ENCODE peak calls at places on chromosomes 12 and 14, in ten cellular contexts. F is esophagus squamous epithelium; C is Right ventricle myocardium superior; N is cardiac fibroblast; Y is activated gamma-delta T cell treated with anti-CD3 and anti-CD28 coated beads, Interleukin-2, amount 50 U/mL, for 16 hours; H is DMS153; X is left cardiac atrium; E is HFF-Myc; V is kidney epithelial cell; T is GM13977. U is an unnamed sample.

GRCh38 chr12:89856431-89856830 is 147.8 kb upstream of the ATP2B1 start:
- DNase-seq in F (no peak), Y (no peak), C (no peak), X (no peak), N (peak), H (no peak), V (no peak), E (peak), T (peak), U (no peak)

GRCh38 chr12:67928621-67929369 is 60.5 kb upstream of the IFNG-AS1 start:
- DNase-seq in X (no peak), E (no peak), T (no peak), C (no peak), H (no peak), V (no peak), Y (no peak), N (peak), F (no peak), U (no peak)

GRCh38 chr14:34029921-34030334 is 79.1 kb upstream of the EGLN3 start:
- DNase-seq in E (peak), T (no peak), C (peak), H (no peak), X (peak), F (no peak), Y (no peak), N (no peak), V (no peak), U (no peak)

GRCh38 chr14:76820700-76821099 is 5.5 kb upstream of the LRRC74A start:
- DNase-seq in H (no peak), X (no peak), V (no peak), N (no peak), E (no peak), Y (no peak), T (peak), F (no peak), C (no peak), U (no peak)

GRCh38 chr12:56110571-56110970 is 5.9 kb upstream of the RPL41 start:
- DNase-seq in Y (no peak), C (no peak), X (no peak), V (no peak), F (no peak), T (no peak), H (no peak), E (no peak), N (no peak), U (no peak)

GRCh38 chr12:80033457-80033856 is 65.9 kb upstream of the OTOGL start:
- DNase-seq in F (no peak), C (no peak), H (no peak), T (no peak), Y (no peak), N (peak), X (no peak), E (no peak), V (peak), U (no peak)

GRCh38 chr12:33795536-33795935 is 226.8 kb upstream of the ALG10 start:
- DNase-seq in V (no peak), Y (no peak), X (no peak), T (no peak), C (no peak), H (no peak), F (no peak), N (no peak), E (no peak), U (no peak)

GRCh38 chr12:107236824-107237467 is 143.6 kb upstream of the CRY1 start:
- DNase-seq in Y (no peak), N (peak), F (no peak), V (peak), H (no peak), C (no peak), E (no peak), T (no peak), X (no peak), U (no peak)

GRCh38 chr12:19382111-19382526 is 57.2 kb upstream of the AEBP2 start:
- DNase-seq in Y (no peak), F (no peak), X (no peak), C (no peak), V (peak), N (peak), T (peak), E (peak), H (no peak), U (peak)

GRCh38 chr14:21860172-21860571 is 186.6 kb upstream of the OR4E1 start:
- DNase-seq in H (no peak), X (no peak), E (no peak), V (no peak), Y (no peak), T (peak), N (peak), C (no peak), F (no peak), U (no peak)

GRCh38 chr14:104955396-104955770 is 22.8 kb downstream of the AHNAK2 start:
- DNase-seq in N (no peak), H (no peak), Y (no peak), T (no peak), X (peak), F (no peak), C (no peak), V (no peak), E (no peak), U (no peak)

GRCh38 chr14:68716698-68717097 is 76.2 kb downstream of the ZFP36L1 start:
- DNase-seq in Y (no peak), F (no peak), H (no peak), V (no peak), C (no peak), T (no peak), E (no peak), X (no peak), N (no peak), U (no peak)

GRCh38 chr14:50040401-50040775 is 76.0 kb downstream of the VCPKMT start:
- DNase-seq in T (no peak), E (peak), Y (no peak), F (no peak), C (no peak), V (no peak), X (no peak), N (peak), H (no peak), U (no peak)

GRCh38 chr12:633731-634130 is 29.5 kb downstream of the NINJ2 start:
- DNase-seq in T (no peak), X (no peak), C (no peak), V (no peak), N (no peak), Y (no peak), F (no peak), E (no peak), H (no peak), U (no peak)